ENCODE peak calls at places on chromosomes 2 and 18, in ten cellular contexts. One of them, this sample, is unnamed.

GRCh38 chr2:219119422-219120043 is 41.1 kb downstream of the NHEJ1 start:
- DNase-seq in endothelial cell: peak; percentile 64
- DNase-seq in sigmoid colon: no peak
- DNase-seq in K562: peak; percentile 56
- DNase-seq in GM20000: peak; percentile 65
- DNase-seq in GM13977: peak; percentile 64
- DNase-seq in ascending aorta: no peak
- DNase-seq in fibroblast of mammary gland: peak; percentile 67
- DNase-seq in MM.1S: peak; percentile 46
- DNase-seq in GM12878: peak; percentile 5
- DNase-seq in this sample: peak; percentile 62

GRCh38 chr2:100422320-100422719 is 4.9 kb upstream of the CHST10 start:
- DNase-seq in endothelial cell: peak; percentile 70
- DNase-seq in sigmoid colon: no peak
- DNase-seq in K562: peak; percentile 47
- DNase-seq in GM20000: no peak
- DNase-seq in GM13977: no peak
- DNase-seq in ascending aorta: no peak
- DNase-seq in fibroblast of mammary gland: peak; percentile 44
- DNase-seq in MM.1S: no peak
- DNase-seq in GM12878: no peak
- DNase-seq in this sample: no peak

GRCh38 chr2:80340022-80340421 is 35.5 kb upstream of the LRRTM1 start:
- DNase-seq in endothelial cell: no peak
- DNase-seq in sigmoid colon: no peak
- DNase-seq in K562: no peak
- DNase-seq in GM20000: no peak
- DNase-seq in GM13977: no peak
- DNase-seq in ascending aorta: no peak
- DNase-seq in fibroblast of mammary gland: no peak
- DNase-seq in MM.1S: no peak
- DNase-seq in GM12878: no peak
- DNase-seq in this sample: no peak

GRCh38 chr2:20573611-20574422 is 77.1 kb downstream of the HS1BP3 start:
- DNase-seq in endothelial cell: no peak
- DNase-seq in sigmoid colon: peak; percentile 88
- DNase-seq in K562: no peak
- DNase-seq in GM20000: no peak
- DNase-seq in GM13977: no peak
- DNase-seq in ascending aorta: no peak
- DNase-seq in fibroblast of mammary gland: peak; percentile 96
- DNase-seq in MM.1S: no peak
- DNase-seq in GM12878: no peak
- DNase-seq in this sample: no peak

GRCh38 chr2:152920846-152921245 is 202.4 kb downstream of the ARL6IP6 start:
- DNase-seq in endothelial cell: no peak
- DNase-seq in sigmoid colon: peak; percentile 66
- DNase-seq in K562: no peak
- DNase-seq in GM20000: no peak
- DNase-seq in GM13977: no peak
- DNase-seq in ascending aorta: no peak
- DNase-seq in fibroblast of mammary gland: peak; percentile 38
- DNase-seq in MM.1S: no peak
- DNase-seq in GM12878: no peak
- DNase-seq in this sample: no peak

GRCh38 chr2:239952251-239952650 is 72.9 kb downstream of the NDUFA10 start:
- DNase-seq in endothelial cell: no peak
- DNase-seq in sigmoid colon: no peak
- DNase-seq in K562: no peak
- DNase-seq in GM20000: no peak
- DNase-seq in GM13977: no peak
- DNase-seq in ascending aorta: no peak
- DNase-seq in fibroblast of mammary gland: no peak
- DNase-seq in MM.1S: no peak
- DNase-seq in GM12878: no peak
- DNase-seq in this sample: no peak

GRCh38 chr2:223052710-223053261 is 796 bp downstream of the KCNE4 start:
- DNase-seq in endothelial cell: no peak
- DNase-seq in sigmoid colon: peak; percentile 72
- DNase-seq in K562: no peak
- DNase-seq in GM20000: no peak
- DNase-seq in GM13977: no peak
- DNase-seq in ascending aorta: no peak
- DNase-seq in fibroblast of mammary gland: no peak
- DNase-seq in MM.1S: no peak
- DNase-seq in GM12878: no peak
- DNase-seq in this sample: no peak

GRCh38 chr18:79935925-79936324 is 15.5 kb downstream of the SLC66A2 start:
- DNase-seq in endothelial cell: no peak
- DNase-seq in sigmoid colon: peak; percentile 10
- DNase-seq in K562: no peak
- DNase-seq in GM20000: no peak
- DNase-seq in GM13977: no peak
- DNase-seq in ascending aorta: no peak
- DNase-seq in fibroblast of mammary gland: no peak
- DNase-seq in MM.1S: no peak
- DNase-seq in GM12878: no peak
- DNase-seq in this sample: no peak

DNA sequence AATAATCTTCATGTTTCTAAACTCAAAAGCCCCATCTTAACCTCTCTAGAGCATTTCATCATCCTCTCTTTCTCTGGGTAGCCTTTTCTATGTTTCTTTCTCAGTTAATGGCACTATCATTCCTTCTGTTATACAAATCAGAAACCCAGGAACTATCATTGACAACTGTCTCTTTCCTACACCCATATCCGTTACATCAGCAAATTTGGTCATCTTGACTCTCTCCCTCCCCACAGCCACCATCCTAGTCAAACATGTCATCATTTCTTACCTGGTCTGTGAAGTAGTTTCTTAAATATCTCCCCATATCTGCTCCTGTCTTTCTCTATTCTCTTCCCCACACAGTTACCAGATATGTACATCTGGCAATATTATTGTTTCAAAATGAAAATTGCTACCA is 62.8 kb downstream of the THSD7B start:
- DNase-seq in endothelial cell: no peak
- DNase-seq in sigmoid colon: no peak
- DNase-seq in K562: no peak
- DNase-seq in GM20000: no peak
- DNase-seq in GM13977: no peak
- DNase-seq in ascending aorta: no peak
- DNase-seq in fibroblast of mammary gland: no peak
- DNase-seq in MM.1S: no peak
- DNase-seq in GM12878: no peak
- DNase-seq in this sample: no peak
- TF ChIP-seq CTCF in endothelial cell: no peak
- TF ChIP-seq CTCF in sigmoid colon: no peak
- TF ChIP-seq CTCF in K562: no peak
- TF ChIP-seq CTCF in GM20000: no peak
- TF ChIP-seq CTCF in GM13977: no peak
- TF ChIP-seq CTCF in ascending aorta: no peak
- TF ChIP-seq CTCF in fibroblast of mammary gland: no peak
- TF ChIP-seq CTCF in MM.1S: no peak
- TF ChIP-seq CTCF in GM12878: no peak
- TF ChIP-seq CTCF in this sample: no peak

GRCh38 chr2:39223909-39224308 is 19.9 kb downstream of the CDKL4 start:
- DNase-seq in endothelial cell: no peak
- DNase-seq in sigmoid colon: no peak
- DNase-seq in K562: no peak
- DNase-seq in GM20000: no peak
- DNase-seq in GM13977: no peak
- DNase-seq in ascending aorta: no peak
- DNase-seq in fibroblast of mammary gland: no peak
- DNase-seq in MM.1S: no peak
- DNase-seq in GM12878: no peak
- DNase-seq in this sample: no peak

GRCh38 chr2:39232141-39232540 is 11.6 kb downstream of the CDKL4 start:
- DNase-seq in endothelial cell: no peak
- DNase-seq in sigmoid colon: no peak
- DNase-seq in K562: no peak
- DNase-seq in GM20000: no peak
- DNase-seq in GM13977: no peak
- DNase-seq in ascending aorta: no peak
- DNase-seq in fibroblast of mammary gland: no peak
- DNase-seq in MM.1S: no peak
- DNase-seq in GM12878: no peak
- DNase-seq in this sample: no peak

GRCh38 chr2:39227628-39228412 is 15.9 kb downstream of the CDKL4 start:
- DNase-seq in endothelial cell: peak; percentile 83
- DNase-seq in sigmoid colon: peak; percentile 88
- DNase-seq in K562: peak; percentile 72
- DNase-seq in GM20000: peak; percentile 76
- DNase-seq in GM13977: peak; percentile 72
- DNase-seq in ascending aorta: no peak
- DNase-seq in fibroblast of mammary gland: peak; percentile 65
- DNase-seq in MM.1S: peak; percentile 69
- DNase-seq in GM12878: peak; percentile 28
- DNase-seq in this sample: peak; percentile 72

GRCh38 chr2:39225564-39225963 is 18.2 kb downstream of the CDKL4 start:
- DNase-seq in endothelial cell: no peak
- DNase-seq in sigmoid colon: no peak
- DNase-seq in K562: no peak
- DNase-seq in GM20000: no peak
- DNase-seq in GM13977: no peak
- DNase-seq in ascending aorta: no peak
- DNase-seq in fibroblast of mammary gland: no peak
- DNase-seq in MM.1S: peak; percentile 10
- DNase-seq in GM12878: peak; percentile 4
- DNase-seq in this sample: peak; percentile 23

DNA sequence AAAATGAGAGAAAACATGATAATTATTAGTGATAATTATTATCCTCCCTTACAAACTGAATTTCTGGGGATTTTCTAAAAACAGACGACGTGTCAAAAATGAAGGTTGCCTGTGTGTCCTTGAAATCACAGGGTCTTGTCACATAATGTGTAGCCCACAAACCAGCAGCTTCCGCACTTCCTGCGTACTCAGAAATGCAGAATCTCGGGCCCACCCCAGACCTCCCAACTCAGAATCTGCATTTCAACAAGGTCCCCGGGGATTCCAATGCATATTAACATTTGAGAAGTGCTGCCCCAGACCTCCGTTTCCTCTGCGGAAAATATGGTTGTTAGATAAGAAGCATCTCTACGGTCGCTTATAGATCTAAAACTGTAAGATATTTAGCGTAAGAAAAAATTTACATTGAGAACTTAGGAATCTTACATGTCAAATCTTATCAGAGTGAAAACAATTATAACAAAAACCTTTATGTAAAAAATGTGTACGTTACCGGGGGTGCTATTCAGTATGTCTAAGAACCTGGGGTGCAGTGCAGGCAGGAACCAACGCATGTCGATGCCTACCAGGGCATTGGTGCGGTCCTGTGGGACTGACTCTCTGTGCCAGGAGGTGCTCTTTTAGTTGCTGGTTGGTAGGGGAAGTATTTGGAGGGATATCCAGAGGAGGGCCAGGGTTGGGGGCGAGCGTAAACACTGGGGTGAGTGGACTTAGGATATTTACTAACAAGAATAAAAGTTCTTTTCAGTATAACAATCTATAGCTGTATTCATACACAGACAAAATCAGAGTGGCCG is 15.2 kb downstream of the CDKL4 start:
- DNase-seq in endothelial cell: no peak
- DNase-seq in sigmoid colon: no peak
- DNase-seq in K562: no peak
- DNase-seq in GM20000: no peak
- DNase-seq in GM13977: no peak
- DNase-seq in ascending aorta: no peak
- DNase-seq in fibroblast of mammary gland: no peak
- DNase-seq in MM.1S: no peak
- DNase-seq in GM12878: no peak
- DNase-seq in this sample: no peak
- TF ChIP-seq CTCF in endothelial cell: no peak
- TF ChIP-seq CTCF in sigmoid colon: no peak
- TF ChIP-seq CTCF in K562: no peak
- TF ChIP-seq CTCF in GM20000: no peak
- TF ChIP-seq CTCF in GM13977: no peak
- TF ChIP-seq CTCF in ascending aorta: no peak
- TF ChIP-seq CTCF in fibroblast of mammary gland: no peak
- TF ChIP-seq CTCF in MM.1S: no peak
- TF ChIP-seq CTCF in GM12878: no peak
- TF ChIP-seq CTCF in this sample: no peak

GRCh38 chr2:144695661-144696060 is 175.7 kb upstream of the ZEB2 start:
- DNase-seq in endothelial cell: no peak
- DNase-seq in sigmoid colon: no peak
- DNase-seq in K562: peak; percentile 31
- DNase-seq in GM20000: no peak
- DNase-seq in GM13977: no peak
- DNase-seq in ascending aorta: no peak
- DNase-seq in fibroblast of mammary gland: no peak
- DNase-seq in MM.1S: no peak
- DNase-seq in GM12878: no peak
- DNase-seq in this sample: no peak

GRCh38 chr2:144693179-144693578 is 173.3 kb upstream of the ZEB2 start:
- DNase-seq in endothelial cell: no peak
- DNase-seq in sigmoid colon: no peak
- DNase-seq in K562: no peak
- DNase-seq in GM20000: no peak
- DNase-seq in GM13977: no peak
- DNase-seq in ascending aorta: no peak
- DNase-seq in fibroblast of mammary gland: no peak
- DNase-seq in MM.1S: no peak
- DNase-seq in GM12878: no peak
- DNase-seq in this sample: no peak

GRCh38 chr2:144692661-144693060 is 172.7 kb upstream of the ZEB2 start:
- DNase-seq in endothelial cell: no peak
- DNase-seq in sigmoid colon: no peak
- DNase-seq in K562: no peak
- DNase-seq in GM20000: no peak
- DNase-seq in GM13977: no peak
- DNase-seq in ascending aorta: no peak
- DNase-seq in fibroblast of mammary gland: no peak
- DNase-seq in MM.1S: no peak
- DNase-seq in GM12878: no peak
- DNase-seq in this sample: no peak

DNA sequence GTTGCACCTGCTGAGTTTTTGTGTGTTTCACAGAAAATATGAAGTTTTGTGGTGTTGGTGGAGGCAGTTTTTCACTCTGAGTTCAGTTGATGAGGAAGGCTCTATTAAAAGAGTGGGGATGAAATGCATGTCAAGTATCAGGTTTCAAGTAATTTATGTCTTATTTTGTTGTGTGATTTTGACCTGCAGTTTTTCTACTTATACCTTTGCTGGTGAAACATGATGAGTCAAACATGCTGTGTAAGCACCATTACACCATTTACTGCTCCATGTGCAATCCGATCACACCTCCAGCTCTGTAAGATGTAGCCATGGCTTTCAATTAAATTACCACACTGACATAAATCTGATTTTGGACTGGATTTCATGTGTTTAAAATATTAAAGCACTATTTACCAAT is 174.5 kb upstream of the ZEB2 start:
- DNase-seq in endothelial cell: no peak
- DNase-seq in sigmoid colon: no peak
- DNase-seq in K562: no peak
- DNase-seq in GM20000: no peak
- DNase-seq in GM13977: no peak
- DNase-seq in ascending aorta: no peak
- DNase-seq in fibroblast of mammary gland: no peak
- DNase-seq in MM.1S: no peak
- DNase-seq in GM12878: no peak
- DNase-seq in this sample: no peak
- TF ChIP-seq CTCF in endothelial cell: no peak
- TF ChIP-seq CTCF in sigmoid colon: no peak
- TF ChIP-seq CTCF in K562: no peak
- TF ChIP-seq CTCF in GM20000: no peak
- TF ChIP-seq CTCF in GM13977: no peak
- TF ChIP-seq CTCF in ascending aorta: no peak
- TF ChIP-seq CTCF in fibroblast of mammary gland: no peak
- TF ChIP-seq CTCF in MM.1S: no peak
- TF ChIP-seq CTCF in GM12878: no peak
- TF ChIP-seq CTCF in this sample: no peak

GRCh38 chr2:232230557-232230956 is 148.0 kb upstream of the ALPP start:
- DNase-seq in endothelial cell: peak; percentile 58
- DNase-seq in sigmoid colon: no peak
- DNase-seq in K562: peak; percentile 9
- DNase-seq in GM20000: peak; percentile 27
- DNase-seq in GM13977: no peak
- DNase-seq in ascending aorta: no peak
- DNase-seq in fibroblast of mammary gland: peak; percentile 23
- DNase-seq in MM.1S: peak; percentile 64
- DNase-seq in GM12878: no peak
- DNase-seq in this sample: peak; percentile 38
- TF ChIP-seq CTCF in endothelial cell: no peak
- TF ChIP-seq CTCF in sigmoid colon: no peak
- TF ChIP-seq CTCF in K562: peak; percentile 31
- TF ChIP-seq CTCF in GM20000: no peak
- TF ChIP-seq CTCF in GM13977: peak; percentile 33
- TF ChIP-seq CTCF in ascending aorta: no peak
- TF ChIP-seq CTCF in fibroblast of mammary gland: peak; percentile 21
- TF ChIP-seq CTCF in MM.1S: peak; percentile 50
- TF ChIP-seq CTCF in GM12878: peak; percentile 20
- TF ChIP-seq CTCF in this sample: peak; percentile 4